ENCODE peak calls at places on chromosome 16, in seven cellular contexts. U is HCT116; I is A549; O is AG04450; G is cardiac muscle cell; X is CD4-positive, alpha-beta T cell; K is psoas muscle. M is an unnamed sample.

GRCh38 chr16:58114827-58115825 is 14.1 kb downstream of the CFAP20 start:
- DNase-seq in U (no peak), I (no peak), O (peak; percentile 43), G (peak; percentile 40), X (no peak), K (no peak), M (no peak)

GRCh38 chr16:82867425-82867824 is 240.7 kb downstream of the CDH13 start:
- DNase-seq in U (no peak), I (no peak), O (no peak), G (no peak), X (no peak), K (no peak), M (no peak)

GRCh38 chr16:66131895-66132294 is 234.6 kb upstream of the CDH5 start:
- DNase-seq in U (no peak), I (no peak), O (no peak), G (no peak), X (no peak), K (no peak), M (peak; percentile 34)

GRCh38 chr16:720990-721764 is at the start of gene ANTKMT:
- DNase-seq in U (no peak), I (peak; percentile 88), O (no peak), G (peak; percentile 79), X (peak; percentile 73), K (peak; percentile 84), M (peak; percentile 77)

GRCh38 chr16:468072-468821 is 42.8 kb downstream of the RAB11FIP3 start:
- DNase-seq in U (no peak), I (peak; percentile 27), O (no peak), G (no peak), X (no peak), K (no peak), M (no peak)

GRCh38 chr16:80299416-80299815 is 241.4 kb upstream of the DYNLRB2 start:
- DNase-seq in U (no peak), I (no peak), O (no peak), G (peak; percentile 4), X (no peak), K (no peak), M (no peak)

GRCh38 chr16:9528680-9529079 is 437.2 kb downstream of the HAPSTR1 start:
- DNase-seq in U (no peak), I (no peak), O (no peak), G (no peak), X (no peak), K (no peak), M (no peak)

GRCh38 chr16:2224183-2224486 is 744 bp downstream of the E4F1 start:
- DNase-seq in U (no peak), I (peak; percentile 61), O (no peak), G (peak; percentile 60), X (no peak), K (no peak), M (no peak)

GRCh38 chr16:73043828-73044493 is 4.0 kb downstream of the ZFHX3 start:
- DNase-seq in U (no peak), I (no peak), O (no peak), G (no peak), X (no peak), K (no peak), M (no peak)

GRCh38 chr16:50152386-50152806 is 710 bp upstream of the TENT4B start:
- DNase-seq in U (no peak), I (peak; percentile 56), O (no peak), G (peak; percentile 43), X (peak; percentile 63), K (no peak), M (peak; percentile 17)

GRCh38 chr16:4994719-4995434 is 36.7 kb downstream of the SEC14L5 start:
- DNase-seq in U (no peak), I (no peak), O (no peak), G (no peak), X (no peak), K (no peak), M (no peak)

GRCh38 chr16:54651851-54652770 is 278.6 kb upstream of the IRX5 start:
- DNase-seq in U (no peak), I (no peak), O (no peak), G (peak; percentile 23), X (no peak), K (no peak), M (no peak)
- H3K27ac ChIP-seq in U (no peak overlapping the region), I (no peak overlapping the region), O (no peak overlapping the region), G (no peak overlapping the region), X (no peak overlapping the region), K (no peak overlapping the region), M (no peak overlapping the region)

GRCh38 chr16:88923450-88923849 is 53.6 kb downstream of the CBFA2T3 start:
- DNase-seq in U (no peak), I (no peak), O (no peak), G (no peak), X (no peak), K (no peak), M (no peak)

GRCh38 chr16:88925540-88925887 is 51.5 kb downstream of the CBFA2T3 start:
- DNase-seq in U (no peak), I (no peak), O (no peak), G (no peak), X (no peak), K (no peak), M (no peak)

GRCh38 chr16:88926374-88926990 is 50.5 kb downstream of the CBFA2T3 start:
- DNase-seq in U (peak; percentile 78), I (no peak), O (no peak), G (no peak), X (no peak), K (no peak), M (no peak)

GRCh38 chr16:88923926-88924833 is 52.8 kb downstream of the CBFA2T3 start:
- DNase-seq in U (no peak), I (no peak), O (no peak), G (no peak), X (no peak), K (no peak), M (no peak)

GRCh38 chr16:88924834-88925539 is 52.0 kb downstream of the CBFA2T3 start:
- DNase-seq in U (peak; percentile 72), I (peak; percentile 61), O (peak; percentile 20), G (peak; percentile 89), X (no peak), K (peak; percentile 78), M (peak; percentile 82)
- TF ChIP-seq CTCF in U (no peak), I (peak; percentile 27), O (peak; percentile 51), G (peak; percentile 57), X (no peak), K (peak; percentile 27), M (peak; percentile 23)

DNA sequence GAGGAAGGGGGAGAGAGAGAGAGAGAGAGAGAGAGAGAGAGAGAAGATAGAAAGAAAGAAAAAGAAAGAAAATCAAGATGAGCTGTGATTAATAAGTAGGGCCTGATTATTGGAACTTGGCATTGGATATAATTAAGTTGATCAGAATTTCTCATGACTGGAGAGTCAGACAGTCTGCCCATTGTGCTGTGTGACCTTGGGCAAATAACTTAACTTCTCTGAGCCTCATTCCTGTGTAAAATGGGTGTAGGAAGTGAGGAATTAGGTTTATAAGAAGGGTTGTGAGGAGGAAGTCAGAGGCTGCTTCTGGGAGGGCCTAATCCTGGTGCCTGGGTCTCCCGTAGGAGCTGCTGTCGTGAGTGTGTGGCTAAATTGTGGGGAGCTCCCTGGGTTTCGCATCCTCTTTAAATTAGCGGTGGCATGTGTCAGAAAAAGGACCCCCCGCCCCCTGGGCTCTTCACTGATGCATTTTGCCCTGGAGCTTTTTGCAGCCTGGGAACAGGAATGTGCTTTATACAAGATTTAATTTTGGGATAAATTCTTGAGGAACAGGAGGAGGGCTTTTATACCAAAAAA is 76.0 kb downstream of the CMIP start:
- DNase-seq in U (no peak), I (no peak), O (no peak), G (no peak), X (no peak), K (no peak), M (no peak)
- H3K27ac ChIP-seq in U (no peak overlapping the region), I (no peak overlapping the region), O (no peak overlapping the region), G (no peak overlapping the region), X (no peak overlapping the region), K (no peak overlapping the region), M (peak overlapping the region; percentile 3)

GRCh38 chr16:87017388-87018012 is 299.7 kb downstream of the C16orf95 start:
- DNase-seq in U (peak; percentile 80), I (peak; percentile 84), O (peak; percentile 46), G (peak; percentile 84), X (no peak), K (no peak), M (peak; percentile 89)
- TF ChIP-seq CTCF in U (peak; percentile 57), I (peak; percentile 42), O (peak; percentile 50), G (peak; percentile 36), X (no peak), K (no peak), M (no peak)

DNA sequence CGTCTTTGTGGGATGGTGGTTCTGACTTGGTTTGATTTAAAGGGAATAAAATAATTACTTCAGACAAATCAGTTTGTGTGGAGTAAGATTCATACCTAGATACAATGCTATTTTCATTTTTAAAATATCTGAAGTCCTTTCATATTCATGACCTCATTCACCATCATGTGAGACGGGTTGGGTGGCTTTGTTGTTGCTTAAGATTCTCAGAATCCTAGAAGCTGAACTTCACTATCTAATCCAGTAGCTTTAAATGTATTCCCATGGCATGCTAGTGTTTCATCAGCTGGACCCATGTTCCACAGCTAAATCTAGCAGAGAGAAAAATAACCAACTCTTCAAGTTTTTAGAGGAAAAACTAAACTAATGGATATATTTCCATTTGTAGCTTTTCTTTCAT is 2.7 kb upstream of the AMFR start:
- DNase-seq in U (no peak), I (no peak), O (no peak), G (no peak), X (no peak), K (no peak), M (no peak)
- H3K27ac ChIP-seq in U (no peak overlapping the region), I (no peak overlapping the region), O (no peak overlapping the region), G (no peak overlapping the region), X (no peak overlapping the region), K (no peak overlapping the region), M (no peak overlapping the region)

M was measured in RWPE1.